ENCODE peak calls at places on chromosomes 4 and X, in four cellular contexts. One of them, this sample, is unnamed.

GRCh38 chrX:37765507-37765906 is 14.4 kb upstream of the CYBB start:
- DNase-seq in lung: no peak
- DNase-seq in GM06990: no peak
- DNase-seq in ovary: no peak
- DNase-seq in this sample: no peak

GRCh38 chr4:189981970-189982369 is 41.3 kb downstream of the FRG1 start:
- DNase-seq in lung: no peak
- DNase-seq in ovary: no peak
- DNase-seq in GM06990: no peak
- DNase-seq in this sample: no peak

GRCh38 chrX:118523920-118524319 is 28.3 kb downstream of the DOCK11 start:
- DNase-seq in ovary: no peak
- DNase-seq in lung: no peak
- DNase-seq in GM06990: peak
- DNase-seq in this sample: no peak

GRCh38 chr4:120723986-120724385 is 198.5 kb downstream of the PRDM5 start:
- DNase-seq in GM06990: no peak
- DNase-seq in lung: no peak
- DNase-seq in ovary: no peak
- DNase-seq in this sample: no peak

GRCh38 chr4:1031956-1032795 is 20.8 kb downstream of the FGFRL1 start:
- DNase-seq in lung: no peak
- DNase-seq in GM06990: no peak
- DNase-seq in ovary: no peak
- DNase-seq in this sample: no peak

GRCh38 chr4:129162450-129162849 is 66.5 kb downstream of the C4orf33 start:
- DNase-seq in GM06990: no peak
- DNase-seq in ovary: no peak
- DNase-seq in lung: no peak
- DNase-seq in this sample: no peak

GRCh38 chr4:182478475-182478874 is 235.3 kb downstream of the TENM3 start:
- DNase-seq in lung: no peak
- DNase-seq in GM06990: no peak
- DNase-seq in ovary: no peak
- DNase-seq in this sample: peak

GRCh38 chr4:169340834-169341233 is 70.1 kb upstream of the SH3RF1 start:
- DNase-seq in GM06990: no peak
- DNase-seq in lung: no peak
- DNase-seq in ovary: no peak
- DNase-seq in this sample: no peak

GRCh38 chr4:99362768-99363167 is 10.2 kb upstream of the ADH1C start:
- DNase-seq in ovary: no peak
- DNase-seq in GM06990: no peak
- DNase-seq in lung: no peak
- DNase-seq in this sample: no peak

GRCh38 chr4:130559268-130559667 is 1463.3 kb downstream of the C4orf33 start:
- DNase-seq in GM06990: no peak
- DNase-seq in ovary: no peak
- DNase-seq in lung: no peak
- DNase-seq in this sample: no peak

GRCh38 chr4:1809754-1810502 is 16.8 kb downstream of the FGFR3 start:
- DNase-seq in GM06990: peak
- DNase-seq in lung: peak
- DNase-seq in ovary: peak
- DNase-seq in this sample: peak

GRCh38 chrX:115023811-115024210 is 6.4 kb upstream of the IL13RA2 start:
- DNase-seq in lung: no peak
- DNase-seq in ovary: no peak
- DNase-seq in GM06990: no peak
- DNase-seq in this sample: no peak

GRCh38 chr4:114250439-114250891 is 271.0 kb upstream of the ARSJ start:
- DNase-seq in ovary: no peak
- DNase-seq in GM06990: no peak
- DNase-seq in lung: no peak
- DNase-seq in this sample: no peak

GRCh38 chr4:80989921-80990544 is 40.5 kb upstream of the BMP3 start:
- DNase-seq in ovary: no peak
- DNase-seq in lung: no peak
- DNase-seq in GM06990: peak
- DNase-seq in this sample: peak

GRCh38 chr4:82415922-82416365 is 14.3 kb downstream of the HNRNPDL start:
- DNase-seq in lung: no peak
- DNase-seq in ovary: no peak
- DNase-seq in GM06990: no peak
- DNase-seq in this sample: no peak

GRCh38 chrX:154490021-154490413 is 412 bp downstream of the SLC10A3 start:
- DNase-seq in GM06990: no peak
- DNase-seq in lung: no peak
- DNase-seq in ovary: peak
- DNase-seq in this sample: peak

GRCh38 chr4:112970903-112971302 is 78.5 kb upstream of the ANK2 start:
- DNase-seq in lung: no peak
- DNase-seq in GM06990: no peak
- DNase-seq in ovary: no peak
- DNase-seq in this sample: no peak

GRCh38 chr4:73181231-73181630 is 77.4 kb downstream of the ANKRD17 start:
- DNase-seq in ovary: no peak
- DNase-seq in GM06990: no peak
- DNase-seq in lung: no peak
- DNase-seq in this sample: no peak

GRCh38 chr4:139651282-139652194 is 14.1 kb upstream of the MGST2 start:
- DNase-seq in lung: peak
- DNase-seq in GM06990: peak
- DNase-seq in ovary: peak
- DNase-seq in this sample: peak

GRCh38 chrX:129786210-129786651 is 6.5 kb downstream of the SASH3 start:
- DNase-seq in lung: no peak
- DNase-seq in GM06990: peak
- DNase-seq in ovary: no peak
- DNase-seq in this sample: peak

GRCh38 chr4:122830392-122831095 is 3.9 kb downstream of the FGF2 start:
- DNase-seq in lung: no peak
- DNase-seq in GM06990: no peak
- DNase-seq in ovary: no peak
- DNase-seq in this sample: no peak

GRCh38 chr4:122827258-122827887 is 742 bp downstream of the FGF2 start:
- DNase-seq in lung: no peak
- DNase-seq in ovary: peak
- DNase-seq in GM06990: peak
- DNase-seq in this sample: peak

GRCh38 chr4:122826000-122826595 is 533 bp upstream of the FGF2 start:
- DNase-seq in lung: no peak
- DNase-seq in GM06990: no peak
- DNase-seq in ovary: no peak
- DNase-seq in this sample: no peak

GRCh38 chr4:122826596-122827257 is at the start of gene FGF2:
- DNase-seq in ovary: peak
- DNase-seq in lung: peak
- DNase-seq in GM06990: peak
- DNase-seq in this sample: peak

GRCh38 chr4:122827899-122828601 is 1.4 kb downstream of the FGF2 start:
- DNase-seq in lung: no peak
- DNase-seq in ovary: peak
- DNase-seq in GM06990: peak
- DNase-seq in this sample: peak
- TF ChIP-seq CTCF in lung: no peak
- TF ChIP-seq CTCF in ovary: peak
- TF ChIP-seq CTCF in GM06990: peak
- TF ChIP-seq CTCF in this sample: no peak

DNA sequence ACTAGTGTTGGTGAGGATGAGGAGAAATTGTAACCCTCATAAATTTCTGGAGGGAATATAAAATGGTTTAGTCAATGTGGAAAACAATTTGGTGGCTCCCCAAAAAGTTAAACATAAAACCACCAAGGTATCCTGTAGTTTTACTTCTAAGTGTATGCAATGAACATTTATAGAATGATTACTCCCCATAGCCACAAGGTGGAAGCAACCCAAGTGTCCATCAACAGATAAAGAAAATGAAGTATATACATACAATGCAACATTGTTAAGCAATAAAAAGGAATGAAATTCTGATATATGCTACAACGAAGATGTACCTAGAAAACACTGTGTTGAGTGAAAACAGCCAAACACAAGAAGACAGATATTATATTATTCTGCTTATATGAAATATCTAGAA is 569.1 kb upstream of the GRID2 start:
- DNase-seq in ovary: no peak
- DNase-seq in GM06990: no peak
- DNase-seq in lung: no peak
- DNase-seq in this sample: no peak
- TF ChIP-seq CTCF in ovary: no peak
- TF ChIP-seq CTCF in GM06990: no peak
- TF ChIP-seq CTCF in lung: no peak
- TF ChIP-seq CTCF in this sample: no peak

GRCh38 chr4:53023640-53024299 is 161.7 kb downstream of the RASL11B start:
- DNase-seq in ovary: no peak
- DNase-seq in GM06990: no peak
- DNase-seq in lung: no peak
- DNase-seq in this sample: no peak

GRCh38 chr4:53021709-53022108 is 159.6 kb downstream of the RASL11B start:
- DNase-seq in lung: no peak
- DNase-seq in ovary: no peak
- DNase-seq in GM06990: no peak
- DNase-seq in this sample: no peak

GRCh38 chr4:53022162-53023100 is 160.3 kb downstream of the RASL11B start:
- DNase-seq in lung: no peak
- DNase-seq in ovary: no peak
- DNase-seq in GM06990: no peak
- DNase-seq in this sample: no peak

DNA sequence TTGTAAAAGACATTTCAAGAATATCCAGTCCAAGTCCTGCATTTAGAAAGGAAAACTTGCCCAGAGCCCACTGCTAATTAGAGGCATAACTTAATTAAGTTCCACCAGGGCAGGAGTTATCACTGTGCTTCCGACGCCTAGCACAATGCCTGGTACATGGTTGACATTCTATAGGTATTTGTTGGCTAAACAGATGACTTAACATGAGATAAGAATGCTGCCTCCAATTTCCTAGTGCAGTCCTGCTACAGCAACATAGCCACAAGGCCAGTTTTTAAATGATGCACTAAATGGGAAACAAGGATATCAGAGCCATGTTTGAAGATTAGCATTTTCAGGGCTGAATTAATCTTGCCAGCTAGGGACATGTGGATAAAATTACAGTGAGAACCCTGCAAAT is 164.1 kb downstream of the RASL11B start:
- DNase-seq in lung: no peak
- DNase-seq in ovary: no peak
- DNase-seq in GM06990: no peak
- DNase-seq in this sample: no peak
- TF ChIP-seq CTCF in lung: no peak
- TF ChIP-seq CTCF in ovary: no peak
- TF ChIP-seq CTCF in GM06990: no peak
- TF ChIP-seq CTCF in this sample: no peak

GRCh38 chr4:121811122-121811521 is 10.0 kb downstream of the EXOSC9 start:
- DNase-seq in lung: no peak
- DNase-seq in ovary: no peak
- DNase-seq in GM06990: no peak
- DNase-seq in this sample: no peak
- TF ChIP-seq CTCF in lung: no peak
- TF ChIP-seq CTCF in ovary: no peak
- TF ChIP-seq CTCF in GM06990: no peak
- TF ChIP-seq CTCF in this sample: no peak